ENCODE peak calls at places on chromosomes 6 and 20, in seven cellular contexts. N is C1 segment of cervical spinal cord; P is fibroblast of lung; H is ACHN; W is activated naive CD4-positive, alpha-beta T cell; A is RCC 7860; U is iris pigment epithelial cell. F is an unnamed sample.

GRCh38 chr6:80077067-80077466 is 29.4 kb upstream of the BCKDHB start:
- DNase-seq in A (no peak), W (no peak), N (no peak), U (no peak), H (no peak), P (no peak), F (no peak)

GRCh38 chr6:106050538-106050937 is 35.6 kb upstream of the PRDM1 start:
- DNase-seq in N (no peak), P (no peak), A (no peak), U (no peak), W (no peak), H (no peak), F (no peak)

GRCh38 chr20:44064501-44065400 is 122.2 kb downstream of the JPH2 start:
- DNase-seq in P (no peak), A (no peak), W (no peak), H (no peak), U (no peak), N (no peak), F (no peak)

GRCh38 chr6:14639983-14640599 is 522.5 kb downstream of the CD83 start:
- DNase-seq in A (no peak), P (no peak), N (no peak), U (no peak), W (no peak), H (no peak), F (no peak)

GRCh38 chr20:8094415-8094818 is 37.6 kb upstream of the PLCB1 start:
- DNase-seq in W (no peak), U (peak), N (no peak), P (peak), A (no peak), H (no peak), F (no peak)

GRCh38 chr20:38132910-38133501 is 32.1 kb downstream of the TGM2 start:
- DNase-seq in P (no peak), U (no peak), W (no peak), N (no peak), H (no peak), A (no peak), F (no peak)

GRCh38 chr6:24321538-24322162 is 36.2 kb downstream of the DCDC2 start:
- DNase-seq in A (peak), N (no peak), H (peak), P (no peak), U (peak), W (no peak), F (peak)

GRCh38 chr6:141321486-141322347 is 811.0 kb upstream of the GJE1 start:
- DNase-seq in U (peak), A (no peak), N (no peak), H (no peak), P (peak), W (no peak), F (no peak)

GRCh38 chr6:108002365-108003221 is 44.6 kb upstream of the SEC63 start:
- DNase-seq in P (no peak), U (peak), A (no peak), N (peak), H (peak), W (no peak), F (no peak)

GRCh38 chr20:17939622-17940446 is 28.8 kb downstream of the SNX5 start:
- DNase-seq in W (no peak), U (no peak), A (no peak), N (no peak), H (no peak), P (no peak), F (no peak)

GRCh38 chr20:62699296-62699695 is 9.3 kb upstream of the NTSR1 start:
- DNase-seq in A (no peak), W (no peak), N (no peak), U (no peak), H (no peak), P (no peak), F (no peak)

GRCh38 chr6:139308284-139308916 is 16.6 kb upstream of the TXLNB start:
- DNase-seq in P (no peak), A (no peak), U (peak), N (no peak), H (no peak), W (no peak), F (no peak)

GRCh38 chr6:109743739-109744138 is 52.6 kb downstream of the FIG4 start:
- DNase-seq in H (peak), U (peak), P (peak), W (no peak), A (peak), N (no peak), F (peak)

GRCh38 chr20:64149141-64149540 is 15.1 kb upstream of the MYT1 start:
- DNase-seq in U (no peak), W (no peak), P (no peak), A (no peak), N (no peak), H (no peak), F (no peak)

F was measured in A172.